ENCODE peak calls at places on chromosome 3, in seven cellular contexts. E is WERI-Rb-1, K is psoas muscle, C is left lung, D is heart right ventricle, J is DND-41, G is hepatocyte. V is an unnamed sample.
A peak's percentile ranks its signal among the peaks of the same experiment; 100 is the strongest.

GRCh38 chr3:177141899-177142651 is 55.2 kb downstream of the TBL1XR1 start:
- DNase-seq in E (no peak), K (no peak), C (no peak), D (no peak), J (no peak), G (no peak), V (no peak)

GRCh38 chr3:142815803-142816202 is 73.1 kb downstream of the PCOLCE2 start:
- DNase-seq in E (no peak), K (no peak), C (no peak), D (no peak), J (no peak), G (no peak), V (no peak)

GRCh38 chr3:66253790-66254620 is 33.2 kb downstream of the SLC25A26 start:
- DNase-seq in E (no peak), K (no peak), C (no peak), D (no peak), J (no peak), G (peak; percentile 28), V (no peak)

GRCh38 chr3:57805674-57806073 is 49.6 kb downstream of the SLMAP start:
- DNase-seq in E (no peak), K (no peak), C (no peak), D (no peak), J (no peak), G (peak; percentile 28), V (no peak)

GRCh38 chr3:16050641-16051467 is 123.6 kb upstream of the GALNT15 start:
- DNase-seq in E (no peak), K (no peak), C (no peak), D (peak; percentile 33), J (no peak), G (no peak), V (no peak)

GRCh38 chr3:153927107-153927506 is 194.1 kb upstream of the ARHGEF26 start:
- DNase-seq in E (no peak), K (no peak), C (no peak), D (no peak), J (no peak), G (peak; percentile 38), V (no peak)

GRCh38 chr3:182725372-182726251 is 67.7 kb upstream of the ATP11B start:
- DNase-seq in E (no peak), K (no peak), C (no peak), D (no peak), J (no peak), G (peak; percentile 28), V (no peak)

GRCh38 chr3:55521086-55522060 is 34.3 kb upstream of the WNT5A start:
- DNase-seq in E (no peak), K (peak; percentile 63), C (no peak), D (no peak), J (peak; percentile 22), G (no peak), V (no peak)

GRCh38 chr3:98801042-98801747 is 38.1 kb downstream of the ST3GAL6 start:
- DNase-seq in E (no peak), K (no peak), C (no peak), D (no peak), J (no peak), G (no peak), V (no peak)
- H3K27ac ChIP-seq in E (no peak overlapping the region), K (no peak overlapping the region), C (no peak overlapping the region), D (no peak overlapping the region), J (no peak overlapping the region), G (no peak overlapping the region), V (no peak overlapping the region)

GRCh38 chr3:141382571-141382970 is 14.3 kb downstream of the ZBTB38 start:
- DNase-seq in E (peak; percentile 93), K (no peak), C (no peak), D (no peak), J (no peak), G (no peak), V (no peak)
- H3K4me3 ChIP-seq in E (no peak overlapping the region), K (no peak overlapping the region), C (no peak overlapping the region), D (no peak overlapping the region), J (no peak overlapping the region), G (no peak overlapping the region), V (no peak overlapping the region)

GRCh38 chr3:107919239-107919638 is 171.6 kb downstream of the CD47 start:
- DNase-seq in E (no peak), K (no peak), C (no peak), D (no peak), J (no peak), G (no peak), V (no peak)

GRCh38 chr3:107911337-107912000 is 179.4 kb downstream of the CD47 start:
- DNase-seq in E (no peak), K (no peak), C (no peak), D (no peak), J (no peak), G (no peak), V (no peak)

GRCh38 chr3:107920538-107920937 is 170.3 kb downstream of the CD47 start:
- DNase-seq in E (no peak), K (no peak), C (no peak), D (no peak), J (no peak), G (no peak), V (no peak)

GRCh38 chr3:107913671-107914070 is 177.2 kb downstream of the CD47 start:
- DNase-seq in E (no peak), K (no peak), C (no peak), D (no peak), J (no peak), G (no peak), V (no peak)

GRCh38 chr3:107916166-107916565 is 174.7 kb downstream of the CD47 start:
- DNase-seq in E (no peak), K (no peak), C (no peak), D (no peak), J (no peak), G (no peak), V (no peak)
- H3K27ac ChIP-seq in E (no peak overlapping the region), K (no peak overlapping the region), C (no peak overlapping the region), D (no peak overlapping the region), J (no peak overlapping the region), G (no peak overlapping the region), V (no peak overlapping the region)

GRCh38 chr3:126288314-126288713 is 68.9 kb downstream of the KLF15 start:
- DNase-seq in E (no peak), K (peak; percentile 89), C (no peak), D (peak; percentile 74), J (no peak), G (no peak), V (no peak)
- H3K4me3 ChIP-seq in E (no peak overlapping the region), K (peak overlapping the region; percentile 69), C (no peak overlapping the region), D (peak overlapping the region; percentile 55), J (no peak overlapping the region), G (no peak overlapping the region), V (peak overlapping the region; percentile 58)

DNA sequence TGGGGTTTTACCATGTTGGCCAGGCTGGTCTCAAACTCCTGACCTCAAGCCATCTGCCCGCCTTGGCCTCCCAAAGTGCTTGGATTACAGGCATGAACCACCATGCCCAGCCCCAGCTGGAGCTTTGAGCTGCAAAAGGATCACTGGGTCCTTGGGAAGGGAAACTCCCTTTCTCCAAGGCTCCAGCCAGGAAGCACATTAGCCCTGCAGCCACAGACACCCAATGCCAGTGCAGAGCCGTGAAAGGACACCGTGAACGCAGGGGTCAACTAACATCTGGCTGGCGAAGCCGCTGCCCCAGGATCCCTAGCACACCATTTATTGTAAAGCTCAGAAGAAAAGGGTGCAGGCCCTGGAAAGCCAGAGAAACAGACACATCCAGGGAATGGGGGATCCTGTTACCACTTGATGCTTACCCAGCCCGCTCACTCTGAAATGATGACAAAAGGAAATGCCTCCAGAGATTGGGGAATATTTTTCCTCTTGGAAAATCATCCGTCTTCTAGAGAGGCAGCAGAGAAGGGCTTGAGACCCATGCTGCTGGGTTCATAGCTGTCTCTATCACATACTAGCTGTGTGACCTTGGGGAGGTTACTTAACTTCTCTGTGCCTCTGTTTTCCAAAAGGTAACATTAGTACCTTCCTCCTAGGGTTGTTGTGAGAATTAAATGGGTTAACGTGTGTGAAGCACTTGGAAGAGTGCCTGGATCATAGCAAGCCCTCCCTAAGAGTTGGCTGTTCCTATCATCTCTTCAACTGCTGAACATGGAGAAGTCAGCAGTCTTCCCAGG is 40.8 kb downstream of the LMCD1 start:
- DNase-seq in E (no peak), K (no peak), C (no peak), D (no peak), J (no peak), G (no peak), V (no peak)
- H3K27ac ChIP-seq in E (no peak overlapping the region), K (peak overlapping the region; percentile 68), C (no peak overlapping the region), D (no peak overlapping the region), J (no peak overlapping the region), G (no peak overlapping the region), V (no peak overlapping the region)

DNA sequence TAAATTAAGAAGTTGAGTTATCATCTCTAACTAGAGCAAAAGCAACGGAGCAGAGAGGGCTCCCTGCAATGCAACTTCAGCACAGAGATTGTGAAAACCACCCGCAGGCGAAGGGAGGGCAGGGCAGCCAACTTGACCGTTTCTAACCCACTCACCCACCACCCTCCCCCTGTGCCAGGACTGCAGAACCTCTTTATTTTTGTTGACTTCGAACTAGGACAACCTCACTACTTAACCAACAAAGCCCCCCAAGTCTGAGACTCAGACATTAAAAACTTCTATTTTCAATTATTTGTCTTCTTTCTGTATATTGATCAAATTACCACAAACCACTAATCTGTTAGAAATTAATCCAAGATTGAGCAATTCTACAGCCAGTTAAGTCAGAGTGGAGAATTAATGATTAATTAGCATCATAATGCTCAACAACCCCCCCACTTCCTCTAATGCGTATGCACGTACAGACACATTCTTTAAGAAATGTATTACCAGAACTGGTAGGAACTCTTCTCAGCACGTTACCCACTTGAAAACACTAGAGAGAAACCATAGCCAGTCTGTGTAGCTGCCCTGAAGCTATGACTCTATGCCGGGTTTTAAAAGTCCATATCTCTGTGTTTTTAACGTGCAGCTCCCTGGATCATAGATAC is 2.0 kb downstream of the MGLL start:
- DNase-seq in E (peak; percentile 15), K (no peak), C (no peak), D (no peak), J (no peak), G (no peak), V (no peak)
- H3K4me3 ChIP-seq in E (no peak overlapping the region), K (peak overlapping the region; percentile 91), C (no peak overlapping the region), D (peak overlapping the region; percentile 66), J (no peak overlapping the region), G (no peak overlapping the region), V (peak overlapping the region; percentile 86)